ENCODE peak calls at places on chromosomes 5 and 9, in ten cellular contexts. One of them, this sample, is unnamed.

GRCh38 chr5:172008689-172009141 is 2.3 kb upstream of the FBXW11 start:
- DNase-seq in NCI-H345: no peak
- DNase-seq in gastrocnemius medialis: no peak
- DNase-seq in aorta: no peak
- DNase-seq in cardiac muscle cell: peak
- DNase-seq in COR-L47: no peak
- DNase-seq in fibroblast of lung: peak
- DNase-seq in brain microvascular endothelial cell: peak
- DNase-seq in H54: no peak
- DNase-seq in naive thymus-derived CD8-positive, alpha-beta T cell: no peak
- DNase-seq in this sample: no peak

GRCh38 chr5:135667662-135668061 is 88.9 kb upstream of the CXCL14 start:
- DNase-seq in H54: no peak
- DNase-seq in NCI-H345: no peak
- DNase-seq in COR-L47: no peak
- DNase-seq in gastrocnemius medialis: no peak
- DNase-seq in naive thymus-derived CD8-positive, alpha-beta T cell: no peak
- DNase-seq in brain microvascular endothelial cell: no peak
- DNase-seq in cardiac muscle cell: no peak
- DNase-seq in aorta: no peak
- DNase-seq in fibroblast of lung: no peak
- DNase-seq in this sample: no peak

GRCh38 chr5:82396871-82397514 is 118.8 kb upstream of the RPS23 start:
- DNase-seq in aorta: peak
- DNase-seq in gastrocnemius medialis: peak
- DNase-seq in fibroblast of lung: peak
- DNase-seq in H54: peak
- DNase-seq in cardiac muscle cell: peak
- DNase-seq in naive thymus-derived CD8-positive, alpha-beta T cell: no peak
- DNase-seq in COR-L47: peak
- DNase-seq in NCI-H345: peak
- DNase-seq in brain microvascular endothelial cell: peak
- DNase-seq in this sample: no peak

GRCh38 chr9:37636511-37637474 is 14.0 kb upstream of the FRMPD1 start:
- DNase-seq in brain microvascular endothelial cell: no peak
- DNase-seq in COR-L47: no peak
- DNase-seq in gastrocnemius medialis: no peak
- DNase-seq in H54: no peak
- DNase-seq in cardiac muscle cell: no peak
- DNase-seq in aorta: no peak
- DNase-seq in NCI-H345: no peak
- DNase-seq in naive thymus-derived CD8-positive, alpha-beta T cell: no peak
- DNase-seq in fibroblast of lung: no peak
- DNase-seq in this sample: no peak

GRCh38 chr5:120599576-120599975 is 135.5 kb downstream of the PRR16 start:
- DNase-seq in brain microvascular endothelial cell: peak
- DNase-seq in gastrocnemius medialis: no peak
- DNase-seq in COR-L47: no peak
- DNase-seq in aorta: no peak
- DNase-seq in fibroblast of lung: peak
- DNase-seq in NCI-H345: no peak
- DNase-seq in cardiac muscle cell: peak
- DNase-seq in naive thymus-derived CD8-positive, alpha-beta T cell: no peak
- DNase-seq in H54: no peak
- DNase-seq in this sample: no peak

GRCh38 chr5:61330879-61331406 is 1.1 kb upstream of the ZSWIM6 start:
- DNase-seq in H54: peak
- DNase-seq in brain microvascular endothelial cell: no peak
- DNase-seq in aorta: peak
- DNase-seq in NCI-H345: peak
- DNase-seq in cardiac muscle cell: peak
- DNase-seq in naive thymus-derived CD8-positive, alpha-beta T cell: peak
- DNase-seq in COR-L47: peak
- DNase-seq in gastrocnemius medialis: peak
- DNase-seq in fibroblast of lung: peak
- DNase-seq in this sample: peak

GRCh38 chr5:73763300-73764032 is 137.5 kb downstream of the ARHGEF28 start:
- DNase-seq in cardiac muscle cell: no peak
- DNase-seq in aorta: no peak
- DNase-seq in H54: no peak
- DNase-seq in gastrocnemius medialis: no peak
- DNase-seq in NCI-H345: no peak
- DNase-seq in brain microvascular endothelial cell: no peak
- DNase-seq in naive thymus-derived CD8-positive, alpha-beta T cell: no peak
- DNase-seq in fibroblast of lung: peak
- DNase-seq in COR-L47: peak
- DNase-seq in this sample: no peak

GRCh38 chr5:132540149-132540548 is 3.2 kb downstream of the IL5 start:
- DNase-seq in gastrocnemius medialis: no peak
- DNase-seq in aorta: no peak
- DNase-seq in cardiac muscle cell: no peak
- DNase-seq in fibroblast of lung: no peak
- DNase-seq in NCI-H345: no peak
- DNase-seq in brain microvascular endothelial cell: no peak
- DNase-seq in naive thymus-derived CD8-positive, alpha-beta T cell: no peak
- DNase-seq in COR-L47: no peak
- DNase-seq in H54: no peak
- DNase-seq in this sample: no peak

GRCh38 chr5:174100490-174100889 is 55.0 kb downstream of the NSG2 start:
- DNase-seq in NCI-H345: no peak
- DNase-seq in fibroblast of lung: no peak
- DNase-seq in brain microvascular endothelial cell: no peak
- DNase-seq in cardiac muscle cell: no peak
- DNase-seq in H54: no peak
- DNase-seq in aorta: no peak
- DNase-seq in naive thymus-derived CD8-positive, alpha-beta T cell: no peak
- DNase-seq in COR-L47: no peak
- DNase-seq in gastrocnemius medialis: no peak
- DNase-seq in this sample: no peak

GRCh38 chr9:137435980-137436760 is 5.0 kb downstream of the ENTPD8 start:
- DNase-seq in H54: peak
- DNase-seq in fibroblast of lung: peak
- DNase-seq in COR-L47: no peak
- DNase-seq in aorta: peak
- DNase-seq in naive thymus-derived CD8-positive, alpha-beta T cell: no peak
- DNase-seq in NCI-H345: no peak
- DNase-seq in brain microvascular endothelial cell: peak
- DNase-seq in cardiac muscle cell: peak
- DNase-seq in gastrocnemius medialis: peak
- DNase-seq in this sample: no peak

GRCh38 chr5:74639538-74640449 is 734 bp downstream of the ENC1 start:
- DNase-seq in cardiac muscle cell: peak
- DNase-seq in naive thymus-derived CD8-positive, alpha-beta T cell: peak
- DNase-seq in H54: no peak
- DNase-seq in brain microvascular endothelial cell: no peak
- DNase-seq in aorta: peak
- DNase-seq in gastrocnemius medialis: peak
- DNase-seq in COR-L47: peak
- DNase-seq in fibroblast of lung: no peak
- DNase-seq in NCI-H345: peak
- DNase-seq in this sample: no peak

GRCh38 chr9:127838375-127839078 is 15.9 kb downstream of the ENG start:
- DNase-seq in gastrocnemius medialis: peak
- DNase-seq in naive thymus-derived CD8-positive, alpha-beta T cell: no peak
- DNase-seq in fibroblast of lung: peak
- DNase-seq in H54: peak
- DNase-seq in cardiac muscle cell: peak
- DNase-seq in COR-L47: no peak
- DNase-seq in aorta: peak
- DNase-seq in NCI-H345: no peak
- DNase-seq in brain microvascular endothelial cell: peak
- DNase-seq in this sample: no peak

GRCh38 chr9:131668439-131669233 is 71.2 kb downstream of the RAPGEF1 start:
- DNase-seq in gastrocnemius medialis: no peak
- DNase-seq in fibroblast of lung: peak
- DNase-seq in naive thymus-derived CD8-positive, alpha-beta T cell: peak
- DNase-seq in brain microvascular endothelial cell: peak
- DNase-seq in COR-L47: no peak
- DNase-seq in H54: no peak
- DNase-seq in aorta: no peak
- DNase-seq in cardiac muscle cell: peak
- DNase-seq in NCI-H345: peak
- DNase-seq in this sample: no peak

GRCh38 chr5:36177715-36178556 is 26.0 kb downstream of the SKP2 start:
- DNase-seq in H54: no peak
- DNase-seq in naive thymus-derived CD8-positive, alpha-beta T cell: no peak
- DNase-seq in brain microvascular endothelial cell: peak
- DNase-seq in cardiac muscle cell: peak
- DNase-seq in COR-L47: peak
- DNase-seq in NCI-H345: peak
- DNase-seq in fibroblast of lung: peak
- DNase-seq in gastrocnemius medialis: no peak
- DNase-seq in aorta: no peak
- DNase-seq in this sample: no peak

GRCh38 chr5:133952729-133953567 is 15.5 kb downstream of the C5orf15 start:
- DNase-seq in NCI-H345: no peak
- DNase-seq in H54: peak
- DNase-seq in COR-L47: no peak
- DNase-seq in fibroblast of lung: peak
- DNase-seq in aorta: peak
- DNase-seq in cardiac muscle cell: peak
- DNase-seq in naive thymus-derived CD8-positive, alpha-beta T cell: no peak
- DNase-seq in gastrocnemius medialis: peak
- DNase-seq in brain microvascular endothelial cell: peak
- DNase-seq in this sample: no peak

GRCh38 chr9:73179594-73179993 is 27.9 kb downstream of the ANXA1 start:
- DNase-seq in cardiac muscle cell: no peak
- DNase-seq in NCI-H345: no peak
- DNase-seq in aorta: no peak
- DNase-seq in H54: no peak
- DNase-seq in gastrocnemius medialis: no peak
- DNase-seq in naive thymus-derived CD8-positive, alpha-beta T cell: no peak
- DNase-seq in brain microvascular endothelial cell: no peak
- DNase-seq in fibroblast of lung: peak
- DNase-seq in COR-L47: no peak
- DNase-seq in this sample: no peak

GRCh38 chr5:95080456-95080855 is 204.4 kb downstream of the MCTP1 start:
- DNase-seq in COR-L47: no peak
- DNase-seq in fibroblast of lung: peak
- DNase-seq in gastrocnemius medialis: no peak
- DNase-seq in H54: no peak
- DNase-seq in cardiac muscle cell: no peak
- DNase-seq in brain microvascular endothelial cell: no peak
- DNase-seq in naive thymus-derived CD8-positive, alpha-beta T cell: no peak
- DNase-seq in aorta: no peak
- DNase-seq in NCI-H345: no peak
- DNase-seq in this sample: no peak

GRCh38 chr9:69107801-69108200 is 66.3 kb upstream of the TJP2 start:
- DNase-seq in cardiac muscle cell: peak
- DNase-seq in naive thymus-derived CD8-positive, alpha-beta T cell: no peak
- DNase-seq in NCI-H345: no peak
- DNase-seq in brain microvascular endothelial cell: no peak
- DNase-seq in gastrocnemius medialis: no peak
- DNase-seq in aorta: no peak
- DNase-seq in H54: no peak
- DNase-seq in fibroblast of lung: no peak
- DNase-seq in COR-L47: no peak
- DNase-seq in this sample: no peak

GRCh38 chr5:170552486-170553122 is 48.8 kb downstream of the KCNIP1 start:
- DNase-seq in fibroblast of lung: peak
- DNase-seq in naive thymus-derived CD8-positive, alpha-beta T cell: no peak
- DNase-seq in cardiac muscle cell: peak
- DNase-seq in H54: peak
- DNase-seq in NCI-H345: no peak
- DNase-seq in aorta: peak
- DNase-seq in brain microvascular endothelial cell: peak
- DNase-seq in gastrocnemius medialis: peak
- DNase-seq in COR-L47: no peak
- DNase-seq in this sample: no peak

GRCh38 chr5:115435776-115436712 is 108.5 kb downstream of the FEM1C start:
- DNase-seq in COR-L47: no peak
- DNase-seq in aorta: no peak
- DNase-seq in brain microvascular endothelial cell: no peak
- DNase-seq in H54: no peak
- DNase-seq in cardiac muscle cell: no peak
- DNase-seq in NCI-H345: no peak
- DNase-seq in gastrocnemius medialis: no peak
- DNase-seq in fibroblast of lung: no peak
- DNase-seq in naive thymus-derived CD8-positive, alpha-beta T cell: no peak
- DNase-seq in this sample: no peak

GRCh38 chr5:142120247-142120935 is 11.8 kb downstream of the NDFIP1 start:
- DNase-seq in naive thymus-derived CD8-positive, alpha-beta T cell: no peak
- DNase-seq in aorta: no peak
- DNase-seq in H54: no peak
- DNase-seq in fibroblast of lung: no peak
- DNase-seq in brain microvascular endothelial cell: no peak
- DNase-seq in NCI-H345: no peak
- DNase-seq in gastrocnemius medialis: no peak
- DNase-seq in COR-L47: no peak
- DNase-seq in cardiac muscle cell: no peak
- DNase-seq in this sample: no peak

GRCh38 chr5:81426347-81426746 is 32.4 kb upstream of the ACOT12 start:
- DNase-seq in gastrocnemius medialis: no peak
- DNase-seq in COR-L47: no peak
- DNase-seq in cardiac muscle cell: no peak
- DNase-seq in fibroblast of lung: no peak
- DNase-seq in aorta: no peak
- DNase-seq in brain microvascular endothelial cell: no peak
- DNase-seq in H54: no peak
- DNase-seq in NCI-H345: no peak
- DNase-seq in naive thymus-derived CD8-positive, alpha-beta T cell: no peak
- DNase-seq in this sample: no peak

GRCh38 chr9:33950371-33950770 is 98.3 kb downstream of the UBAP2 start:
- DNase-seq in COR-L47: no peak
- DNase-seq in gastrocnemius medialis: no peak
- DNase-seq in fibroblast of lung: peak
- DNase-seq in brain microvascular endothelial cell: no peak
- DNase-seq in naive thymus-derived CD8-positive, alpha-beta T cell: no peak
- DNase-seq in H54: no peak
- DNase-seq in cardiac muscle cell: peak
- DNase-seq in aorta: no peak
- DNase-seq in NCI-H345: no peak
- DNase-seq in this sample: no peak

GRCh38 chr5:72246239-72246580 is 73.8 kb downstream of the MRPS27 start:
- DNase-seq in naive thymus-derived CD8-positive, alpha-beta T cell: no peak
- DNase-seq in aorta: no peak
- DNase-seq in H54: no peak
- DNase-seq in brain microvascular endothelial cell: peak
- DNase-seq in NCI-H345: no peak
- DNase-seq in cardiac muscle cell: no peak
- DNase-seq in gastrocnemius medialis: no peak
- DNase-seq in COR-L47: no peak
- DNase-seq in fibroblast of lung: peak
- DNase-seq in this sample: no peak

GRCh38 chr5:113215401-113216060 is 219.3 kb downstream of the TSSK1B start:
- DNase-seq in NCI-H345: no peak
- DNase-seq in aorta: no peak
- DNase-seq in brain microvascular endothelial cell: peak
- DNase-seq in gastrocnemius medialis: no peak
- DNase-seq in H54: peak
- DNase-seq in fibroblast of lung: peak
- DNase-seq in COR-L47: no peak
- DNase-seq in naive thymus-derived CD8-positive, alpha-beta T cell: no peak
- DNase-seq in cardiac muscle cell: peak
- DNase-seq in this sample: no peak

GRCh38 chr5:23466401-23466886 is 41.0 kb upstream of the PRDM9 start:
- DNase-seq in aorta: no peak
- DNase-seq in gastrocnemius medialis: no peak
- DNase-seq in NCI-H345: no peak
- DNase-seq in cardiac muscle cell: peak
- DNase-seq in fibroblast of lung: peak
- DNase-seq in brain microvascular endothelial cell: peak
- DNase-seq in COR-L47: no peak
- DNase-seq in H54: peak
- DNase-seq in naive thymus-derived CD8-positive, alpha-beta T cell: no peak
- DNase-seq in this sample: no peak

GRCh38 chr9:75664597-75664996 is 225.9 kb upstream of the PCSK5 start:
- DNase-seq in aorta: no peak
- DNase-seq in brain microvascular endothelial cell: no peak
- DNase-seq in cardiac muscle cell: no peak
- DNase-seq in naive thymus-derived CD8-positive, alpha-beta T cell: no peak
- DNase-seq in fibroblast of lung: no peak
- DNase-seq in NCI-H345: peak
- DNase-seq in COR-L47: peak
- DNase-seq in H54: no peak
- DNase-seq in gastrocnemius medialis: no peak
- DNase-seq in this sample: no peak

GRCh38 chr9:129590466-129590865 is 30.4 kb downstream of the C9orf50 start:
- DNase-seq in brain microvascular endothelial cell: no peak
- DNase-seq in NCI-H345: no peak
- DNase-seq in fibroblast of lung: no peak
- DNase-seq in aorta: no peak
- DNase-seq in naive thymus-derived CD8-positive, alpha-beta T cell: no peak
- DNase-seq in cardiac muscle cell: no peak
- DNase-seq in gastrocnemius medialis: no peak
- DNase-seq in COR-L47: no peak
- DNase-seq in H54: no peak
- DNase-seq in this sample: no peak

This sample was measured in Caco-2.